ENCODE peak calls at places on chromosomes 5 and 9, in nine cellular contexts. W is vagina; B is left lung; A is colonic mucosa; G is neuronal stem cell; K is lung; Y is right atrium auricular region; X is upper lobe of right lung; P is CD4-positive, alpha-beta T cell. L is an unnamed sample.

GRCh38 chr9:121743441-121744001 is 92.1 kb downstream of the DAB2IP start:
- DNase-seq in Y (peak; percentile 89), X (peak; percentile 91), A (peak; percentile 85), K (peak; percentile 83), G (peak; percentile 81), B (peak; percentile 87), W (no peak), P (no peak), L (peak; percentile 83)

GRCh38 chr9:99782962-99783718 is 38.5 kb upstream of the NR4A3 start:
- DNase-seq in K (no peak), B (no peak), P (no peak), W (no peak), Y (no peak), X (no peak), G (no peak), A (no peak), L (no peak)

GRCh38 chr9:34493972-34494535 is 28.7 kb downstream of the ENHO start:
- DNase-seq in W (no peak), Y (no peak), G (peak; percentile 70), B (peak; percentile 40), A (no peak), K (peak; percentile 47), P (no peak), X (no peak), L (no peak)

GRCh38 chr5:64766105-64766504 is 2.4 kb downstream of the SREK1IP1 start:
- DNase-seq in K (no peak), P (no peak), G (no peak), A (no peak), W (no peak), Y (no peak), B (no peak), X (no peak), L (no peak)

GRCh38 chr9:82201186-82201585 is 212.6 kb downstream of the SPATA31D1 start:
- DNase-seq in P (no peak), A (no peak), G (no peak), Y (no peak), K (no peak), W (no peak), B (no peak), X (no peak), L (no peak)

GRCh38 chr5:104456122-104456521 is 893.5 kb upstream of the NUDT12 start:
- DNase-seq in K (no peak), W (no peak), G (no peak), A (no peak), X (no peak), Y (no peak), B (no peak), P (no peak), L (no peak)

GRCh38 chr9:99463144-99463543 is 241.1 kb downstream of the SEC61B start:
- DNase-seq in W (no peak), A (no peak), Y (no peak), X (no peak), K (no peak), B (no peak), P (no peak), G (no peak), L (no peak)

GRCh38 chr5:15694694-15695093 is 194.7 kb downstream of the FBXL7 start:
- DNase-seq in A (no peak), K (no peak), X (no peak), W (no peak), G (no peak), P (no peak), B (no peak), Y (no peak), L (no peak)

GRCh38 chr9:98708933-98709911 is at the start of gene GABBR2:
- DNase-seq in Y (no peak), K (no peak), X (no peak), W (no peak), B (no peak), G (no peak), P (no peak), A (no peak), L (no peak)

GRCh38 chr5:65530904-65531303 is 32.1 kb downstream of the CENPK start:
- DNase-seq in Y (no peak), A (no peak), X (no peak), K (no peak), P (no peak), W (no peak), G (no peak), B (no peak), L (no peak)

GRCh38 chr9:69857131-69857530 is 36.5 kb downstream of the CFAP95 start:
- DNase-seq in P (no peak), X (no peak), Y (no peak), G (no peak), A (no peak), K (no peak), W (no peak), B (no peak), L (no peak)

GRCh38 chr5:36300927-36301540 is 668 bp downstream of the RANBP3L start:
- DNase-seq in Y (no peak), B (no peak), W (no peak), K (no peak), G (no peak), P (no peak), A (no peak), X (no peak), L (no peak)

GRCh38 chr9:447230-448025 is 232.8 kb downstream of the DOCK8 start:
- DNase-seq in A (peak; percentile 34), K (no peak), P (peak; percentile 61), Y (no peak), X (no peak), G (no peak), B (no peak), W (no peak), L (no peak)

GRCh38 chr5:14062178-14062577 is 81.0 kb upstream of the TRIO start:
- DNase-seq in K (no peak), Y (no peak), P (no peak), B (no peak), A (no peak), X (no peak), G (no peak), W (no peak), L (no peak)

GRCh38 chr9:35870351-35870923 is at the start of gene OR13J1:
- DNase-seq in W (no peak), G (no peak), A (no peak), K (no peak), B (no peak), P (no peak), Y (no peak), X (no peak), L (no peak)

DNA sequence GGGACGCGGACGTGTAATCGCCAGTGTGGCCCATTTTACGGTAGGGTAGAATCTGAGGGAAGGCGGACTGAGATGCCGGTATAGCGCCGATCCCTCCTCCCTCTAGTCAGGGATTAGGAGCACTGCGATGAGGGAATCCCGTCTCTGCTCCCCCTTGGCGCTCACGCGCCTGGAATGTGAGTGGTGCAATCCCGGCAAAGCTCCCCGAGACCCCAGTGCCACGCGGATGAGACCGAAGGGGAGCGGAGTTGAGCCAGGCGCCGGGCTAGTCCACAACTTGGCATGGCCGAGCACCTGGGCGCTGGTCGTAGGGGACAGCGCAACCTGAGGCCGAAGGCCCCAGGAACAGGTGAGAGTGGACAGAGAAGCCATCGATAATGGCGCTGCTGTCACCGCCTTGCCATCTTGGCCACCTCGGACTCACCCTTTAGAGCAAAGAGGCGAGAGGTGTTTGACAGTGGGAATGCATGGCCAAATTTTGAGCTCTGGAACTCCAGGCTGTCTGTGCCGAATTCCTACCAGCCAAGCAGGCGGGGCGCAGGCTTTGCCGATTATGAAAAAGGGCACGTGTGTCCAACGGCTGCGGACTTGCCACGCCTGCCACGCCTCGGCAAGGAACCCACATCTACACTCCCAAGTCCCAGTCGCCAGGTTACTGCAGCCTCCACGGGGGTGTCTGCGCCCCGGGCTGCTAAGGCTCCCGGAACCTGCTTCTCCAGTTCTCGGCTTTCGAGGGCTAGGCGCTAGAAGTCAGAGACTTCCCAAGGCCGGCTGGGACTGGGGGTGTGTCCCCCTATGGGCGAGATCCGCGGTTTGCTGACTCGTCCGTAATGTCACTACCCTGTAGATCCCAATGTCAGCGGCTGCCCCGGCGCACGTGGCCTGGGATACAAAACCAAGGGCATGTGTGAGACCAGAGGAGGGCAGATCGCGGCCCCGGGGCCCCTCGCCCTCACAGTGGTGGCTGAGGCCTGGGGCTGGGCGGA is 2.6 kb downstream of the NPR3 start:
- DNase-seq in W (no peak), P (no peak), B (peak; percentile 44), Y (no peak), G (peak; percentile 30), K (no peak), X (peak; percentile 72), A (no peak), L (no peak)
- H3K27me3 ChIP-seq in W (no peaks in the 10 kb centered on the region), P (peaks cover 58% of the 10 kb centered on the region), B (peaks cover 72% of the 10 kb centered on the region), Y (peaks cover 4% of the 10 kb centered on the region), G (peaks cover 63% of the 10 kb centered on the region), K (no peaks in the 10 kb centered on the region), X (peaks cover 26% of the 10 kb centered on the region), A (peaks cover 32% of the 10 kb centered on the region), L (peaks cover 3% of the 10 kb centered on the region)

DNA sequence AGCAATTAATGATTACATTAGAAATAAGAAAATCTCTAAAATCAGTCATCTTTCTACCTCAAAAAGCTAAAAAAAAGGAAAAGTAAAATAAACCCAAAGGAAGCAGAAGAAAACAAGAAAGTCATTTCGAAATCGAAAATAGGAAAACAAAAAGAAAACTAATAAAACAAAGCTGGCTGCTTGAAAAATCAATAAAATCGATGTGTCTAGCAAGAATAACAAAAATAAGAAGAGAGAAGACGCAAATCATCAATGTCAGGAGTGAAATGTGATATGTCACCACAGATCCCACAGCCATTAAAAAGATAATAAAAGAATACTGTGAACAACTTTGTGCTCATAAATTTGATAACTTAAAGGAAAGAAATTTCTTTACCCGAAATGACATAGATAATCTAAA is 218.1 kb upstream of the S1PR3 start:
- DNase-seq in W (no peak), X (no peak), K (no peak), G (no peak), A (no peak), B (no peak), Y (no peak), P (no peak), L (no peak)
- H3K27ac ChIP-seq in W (no peak overlapping the region), X (no peak overlapping the region), K (no peak overlapping the region), G (no peak overlapping the region), A (no peak overlapping the region), B (no peak overlapping the region), Y (no peak overlapping the region), P (no peak overlapping the region), L (no peak overlapping the region)

GRCh38 chr9:131803758-131804411 is 64.0 kb upstream of the RAPGEF1 start:
- DNase-seq in P (no peak), B (no peak), K (no peak), A (no peak), W (no peak), Y (no peak), G (no peak), X (no peak), L (no peak)
- H3K27me3 ChIP-seq in P (peaks cover 1% of the 10 kb centered on the region), B (peaks cover 57% of the 10 kb centered on the region), K (no peaks in the 10 kb centered on the region), A (no peaks in the 10 kb centered on the region), W (no peaks in the 10 kb centered on the region), Y (no peaks in the 10 kb centered on the region), G (peaks cover 2% of the 10 kb centered on the region), X (peaks cover 29% of the 10 kb centered on the region), L (no peaks in the 10 kb centered on the region)

DNA sequence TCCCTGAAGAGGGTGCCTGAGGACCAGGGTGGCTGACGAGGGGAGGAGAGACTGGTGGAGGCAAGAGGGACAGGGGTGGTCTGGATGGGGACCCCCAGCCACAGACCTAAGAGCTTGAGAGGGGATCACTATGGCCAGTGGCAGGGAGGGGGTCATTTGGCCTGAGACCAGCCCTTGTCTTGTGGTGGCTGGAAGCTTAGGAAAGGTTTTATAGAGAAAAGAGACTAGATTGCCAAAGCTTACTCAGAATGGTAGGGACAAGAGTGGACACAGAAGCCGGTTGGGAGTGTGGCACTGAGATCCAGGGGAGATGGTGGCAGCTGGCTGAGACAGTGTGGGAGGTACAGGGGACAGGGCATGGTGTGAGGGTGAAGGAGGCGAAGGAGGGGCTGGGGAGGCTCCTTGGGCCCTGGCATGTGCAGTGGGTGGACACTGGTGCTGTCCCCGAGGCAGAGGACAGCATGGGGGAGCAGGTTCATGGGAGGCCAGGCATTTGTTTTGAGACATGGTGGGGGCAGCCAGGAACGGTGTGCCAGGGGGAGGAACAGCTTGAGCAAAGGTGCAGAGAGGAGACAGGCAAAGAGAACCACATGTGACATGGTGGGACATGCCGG is 123.0 kb downstream of the C9orf50 start:
- DNase-seq in X (peak; percentile 69), G (no peak), K (no peak), B (no peak), A (no peak), W (no peak), P (no peak), Y (no peak), L (no peak)
- H3K27ac ChIP-seq in X (peak overlapping the region; percentile 91), G (no peak overlapping the region), K (peak overlapping the region; percentile 93), B (peak overlapping the region; percentile 94), A (peak overlapping the region; percentile 93), W (peak overlapping the region; percentile 99), P (no peak overlapping the region), Y (peak overlapping the region; percentile 99), L (peak overlapping the region; percentile 100)

L was measured in dorsolateral prefrontal cortex.